ENCODE peak calls at places on chromosomes 16 and 17, in seven cellular contexts. N is trophoblast cell, Z is IMR-90, R is H1, E is neuronal stem cell, W is mesenchymal stem cell, D is mesendoderm. B is an unnamed sample.

GRCh38 chr16:69073181-69073669 is 32.2 kb upstream of the HAS3 start:
- DNase-seq in D (peak), Z (peak), W (peak), R (no peak), N (peak), E (no peak), B (no peak)

GRCh38 chr16:24685539-24686432 is 43.7 kb upstream of the TNRC6A start:
- DNase-seq in E (peak), Z (peak), R (peak), W (peak), D (peak), N (no peak), B (peak)

GRCh38 chr17:77830816-77831490 is 127.5 kb upstream of the TNRC6C start:
- DNase-seq in N (peak), D (no peak), Z (no peak), E (no peak), R (no peak), W (no peak), B (no peak)

GRCh38 chr17:27578718-27579085 is 52.3 kb upstream of the LGALS9 start:
- DNase-seq in D (peak), W (peak), N (no peak), R (no peak), Z (peak), E (no peak), B (no peak)

GRCh38 chr17:4679652-4680051 is 24.3 kb downstream of the PELP1 start:
- DNase-seq in R (no peak), D (peak), W (peak), E (no peak), Z (peak), N (peak), B (no peak)

GRCh38 chr17:160336-160735 is 21.1 kb downstream of the DOC2B start:
- DNase-seq in E (no peak), N (no peak), R (no peak), Z (no peak), W (no peak), D (no peak), B (no peak)

GRCh38 chr17:74134991-74135390 is 68.5 kb upstream of the RPL38 start:
- DNase-seq in Z (no peak), R (no peak), D (no peak), N (no peak), W (no peak), E (no peak), B (peak)

GRCh38 chr16:89505204-89506112 is 2.7 kb upstream of the SPG7 start:
- DNase-seq in E (no peak), Z (peak), D (no peak), W (peak), R (no peak), N (peak), B (no peak)

GRCh38 chr17:77279448-77280303 is 138.9 kb downstream of the SEC14L1 start:
- DNase-seq in R (no peak), Z (peak), W (peak), D (no peak), E (no peak), N (peak), B (peak)

GRCh38 chr17:43558805-43559160 is 12.6 kb upstream of the ETV4 start:
- DNase-seq in D (no peak), W (no peak), N (no peak), R (no peak), E (no peak), Z (no peak), B (no peak)

GRCh38 chr17:76000016-76000754 is 470 bp upstream of the CDK3 start:
- DNase-seq in E (peak), Z (peak), N (peak), D (peak), W (peak), R (peak), B (peak)

GRCh38 chr17:38585805-38586529 is 19.8 kb downstream of the SRCIN1 start:
- DNase-seq in D (no peak), Z (no peak), N (no peak), R (no peak), E (no peak), W (no peak), B (no peak)

GRCh38 chr17:41512789-41513547 is 5.7 kb downstream of the KRT15 start:
- DNase-seq in E (no peak), Z (no peak), W (no peak), R (no peak), N (no peak), D (no peak), B (no peak)

GRCh38 chr16:81642943-81643342 is 136.1 kb upstream of the PLCG2 start:
- DNase-seq in N (no peak), E (no peak), W (no peak), D (no peak), R (no peak), Z (no peak), B (no peak)

GRCh38 chr17:263773-264172 is 82.3 kb upstream of the DOC2B start:
- DNase-seq in E (no peak), N (no peak), R (peak), W (no peak), D (no peak), Z (no peak), B (no peak)

GRCh38 chr16:51132484-51132883 is 18.6 kb downstream of the SALL1 start:
- DNase-seq in E (no peak), N (no peak), R (no peak), W (no peak), D (peak), Z (no peak), B (no peak)

GRCh38 chr17:46212634-46213435 is 19.6 kb upstream of the KANSL1 start:
- DNase-seq in Z (peak), R (no peak), D (peak), E (peak), W (peak), N (peak), B (peak)

GRCh38 chr16:55391760-55392375 is 67.9 kb downstream of the IRX6 start:
- DNase-seq in W (no peak), E (no peak), D (no peak), N (no peak), Z (no peak), R (no peak), B (no peak)

GRCh38 chr17:58577696-58578095 is 63.3 kb upstream of the MTMR4 start:
- DNase-seq in N (peak), W (peak), E (peak), R (peak), Z (peak), D (peak), B (peak)

GRCh38 chr16:10897134-10897533 is 20.1 kb downstream of the CIITA start:
- DNase-seq in D (no peak), Z (no peak), W (no peak), R (no peak), N (no peak), E (no peak), B (no peak)

GRCh38 chr17:61026818-61027217 is 349.2 kb downstream of the BCAS3 start:
- DNase-seq in R (no peak), W (no peak), E (no peak), Z (no peak), D (no peak), N (no peak), B (no peak)

GRCh38 chr16:8762254-8762653 is 35.2 kb downstream of the TMEM186 start:
- DNase-seq in E (no peak), N (no peak), R (no peak), W (no peak), D (no peak), Z (no peak), B (no peak)

GRCh38 chr16:396605-397004 is 394 bp upstream of the NME4 start:
- DNase-seq in N (no peak), E (no peak), R (peak), D (peak), Z (peak), W (peak), B (peak)

GRCh38 chr17:29090746-29091395 is 47.9 kb downstream of the PIPOX start:
- DNase-seq in Z (no peak), D (no peak), R (no peak), E (no peak), W (no peak), N (no peak), B (no peak)

GRCh38 chr16:63876096-63876495 is 1245.8 kb downstream of the CDH11 start:
- DNase-seq in W (no peak), N (no peak), R (no peak), D (no peak), Z (no peak), E (no peak), B (no peak)

GRCh38 chr17:41301204-41301790 is 1.4 kb downstream of the KRTAP29-1 start:
- DNase-seq in Z (no peak), N (no peak), W (no peak), R (no peak), E (no peak), D (no peak), B (no peak)

GRCh38 chr17:50470451-50470850 is 1.8 kb upstream of the CHAD start:
- DNase-seq in E (no peak), D (no peak), W (no peak), Z (no peak), N (no peak), R (no peak), B (no peak)

GRCh38 chr17:68576137-68576536 is 25.0 kb downstream of the FAM20A start:
- DNase-seq in N (no peak), D (no peak), Z (no peak), W (no peak), R (no peak), E (no peak), B (no peak)

GRCh38 chr17:69853533-69854262 is 221.3 kb upstream of the KCNJ16 start:
- DNase-seq in E (no peak), D (no peak), N (no peak), Z (no peak), W (peak), R (no peak), B (no peak)

GRCh38 chr17:78954684-78955083 is 25.0 kb downstream of the LGALS3BP start:
- DNase-seq in N (no peak), W (no peak), E (no peak), R (no peak), Z (no peak), D (no peak), B (no peak)

GRCh38 chr17:28159924-28160323 is 117.4 kb downstream of the NLK start:
- DNase-seq in N (no peak), R (no peak), D (no peak), W (no peak), E (no peak), Z (no peak), B (no peak)

GRCh38 chr17:28115046-28115445 is 72.6 kb downstream of the NLK start:
- DNase-seq in Z (no peak), W (no peak), D (peak), R (no peak), E (no peak), N (no peak), B (no peak)

GRCh38 chr17:30812218-30813177 is 12.0 kb downstream of the CRLF3 start:
- DNase-seq in E (no peak), N (no peak), Z (peak), W (no peak), R (no peak), D (no peak), B (no peak)

DNA sequence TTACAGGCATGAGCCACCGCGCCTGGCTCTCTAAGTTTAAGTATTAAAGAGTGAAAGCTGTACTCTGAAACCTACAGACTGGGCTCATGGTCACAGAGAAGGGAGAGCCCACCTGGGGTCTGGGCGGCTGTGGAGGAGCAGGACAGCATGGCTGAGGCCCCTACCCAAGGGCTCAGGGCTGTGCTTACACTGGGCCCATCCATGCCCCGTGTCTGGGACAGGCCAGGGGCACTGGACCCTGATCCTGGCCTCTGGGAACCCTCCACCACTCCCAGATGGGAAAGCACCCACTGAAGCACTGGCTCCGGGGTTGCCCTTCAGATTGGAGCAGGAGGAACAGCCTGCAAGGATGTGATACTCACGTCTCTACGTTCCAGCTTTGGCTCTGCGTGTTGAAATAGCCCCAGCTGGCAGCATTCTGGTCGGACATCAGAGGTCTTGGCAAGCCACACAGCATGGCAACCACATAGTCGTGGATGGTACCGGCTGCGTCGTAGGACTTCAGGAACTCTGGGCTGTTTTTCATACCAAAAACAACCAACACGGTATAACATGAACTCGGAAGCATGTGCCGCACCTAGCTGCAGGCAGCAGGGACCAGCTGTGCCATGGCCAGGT is 13.0 kb downstream of the SHPK start:
- DNase-seq in D (no peak), Z (no peak), R (no peak), N (no peak), W (no peak), E (no peak), B (no peak)
- H4K8ac ChIP-seq in D (no peak), Z (no peak), R (no peak), N (no peak), W (no peak), E (no peak), B (no peak)

GRCh38 chr16:1450218-1450617 is 5.9 kb upstream of the CCDC154 start:
- DNase-seq in E (no peak), R (peak), W (no peak), Z (no peak), N (no peak), D (no peak), B (no peak)
- H2AK5ac ChIP-seq in E (no peak), R (no peak), W (no peak), Z (no peak), N (no peak), D (no peak), B (no peak)

DNA sequence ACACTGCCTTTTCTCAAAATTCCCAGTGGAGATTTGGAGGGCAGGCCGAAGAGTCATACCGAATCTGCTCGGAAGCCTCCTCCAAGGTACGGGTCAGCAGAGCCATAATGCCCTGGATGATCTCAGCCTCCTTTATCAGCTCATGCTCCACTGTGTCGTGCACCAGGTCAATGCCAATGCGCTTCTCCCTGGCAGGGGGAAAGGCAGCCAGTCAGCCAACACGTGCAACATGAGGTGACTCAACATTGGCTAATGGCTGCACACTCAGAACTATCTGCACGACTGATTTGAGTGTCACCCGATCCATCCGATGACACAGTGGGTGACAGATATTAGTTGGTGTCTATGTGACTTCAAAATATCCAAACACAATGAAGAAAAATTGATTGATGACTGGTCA is 15.8 kb downstream of the TEKT1 start:
- DNase-seq in R (no peak), W (no peak), N (no peak), D (no peak), E (no peak), Z (no peak), B (no peak)
- H4K8ac ChIP-seq in R (no peak), W (no peak), N (no peak), D (no peak), E (no peak), Z (no peak), B (no peak)

DNA sequence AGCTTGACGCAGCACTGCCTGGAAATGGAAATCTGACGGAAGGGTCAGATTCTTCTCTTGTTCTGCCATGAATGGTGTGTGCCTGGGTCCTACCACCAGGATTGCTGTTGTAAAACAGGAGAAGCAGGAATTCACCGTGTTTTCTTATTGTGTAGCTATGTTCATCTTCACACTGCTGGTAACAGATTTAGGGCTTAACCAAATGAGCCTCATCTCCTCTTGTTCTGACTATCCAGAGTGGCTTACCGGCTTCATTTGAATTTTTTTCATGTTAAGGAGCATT is 97.3 kb upstream of the CHMP6 start:
- DNase-seq in R (no peak), D (no peak), N (no peak), E (no peak), Z (no peak), W (no peak), B (no peak)
- H2AK5ac ChIP-seq in R (no peak), D (no peak), N (no peak), E (no peak), Z (peak), W (no peak), B (no peak)

DNA sequence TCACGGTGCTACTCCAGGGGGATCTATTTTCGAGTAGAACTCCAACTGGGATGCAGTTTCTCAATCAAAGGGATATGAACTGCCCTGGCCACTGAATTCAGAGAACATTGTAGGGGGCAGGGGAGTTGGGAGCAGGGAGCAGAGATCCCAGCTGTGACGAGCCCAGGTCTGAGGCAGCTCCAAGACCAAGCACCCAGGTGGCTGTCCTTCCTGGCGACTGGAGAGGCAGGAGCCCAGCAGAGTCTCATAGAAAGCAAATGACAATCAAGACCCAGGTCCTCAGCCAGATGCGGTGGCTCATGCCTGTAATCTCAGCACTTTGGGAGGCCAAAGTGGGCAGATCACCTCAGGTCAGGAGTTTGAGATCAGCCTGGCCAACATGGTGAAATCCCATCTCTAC is 60.1 kb downstream of the TK2 start:
- DNase-seq in D (no peak), R (no peak), N (no peak), E (no peak), W (no peak), Z (no peak), B (no peak)
- H4K8ac ChIP-seq in D (no peak), R (no peak), N (no peak), E (no peak), W (no peak), Z (no peak), B (no peak)

DNA sequence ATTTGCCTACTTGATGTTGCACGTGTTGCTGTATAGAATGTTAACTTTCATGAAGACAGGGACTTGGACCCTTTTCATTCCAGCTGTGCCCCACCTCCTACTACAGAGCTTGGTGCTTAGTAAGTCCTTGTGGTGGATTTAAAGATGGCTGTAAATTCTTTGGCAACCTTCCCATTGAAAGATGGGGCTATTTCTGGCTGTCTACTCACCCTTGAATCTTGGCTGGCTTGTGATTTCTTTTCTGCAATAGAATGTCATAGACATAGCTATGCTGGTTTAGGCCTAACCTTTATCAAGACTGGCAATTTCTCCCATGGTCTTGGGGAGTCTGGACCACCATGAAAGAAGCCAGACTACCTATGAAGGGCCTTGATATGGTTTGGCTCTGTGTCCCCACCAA is 59.0 kb downstream of the ACSM2A start:
- DNase-seq in Z (no peak), R (no peak), D (no peak), W (no peak), E (no peak), N (no peak), B (no peak)
- H2AK5ac ChIP-seq in Z (no peak), R (no peak), D (no peak), W (no peak), E (no peak), N (no peak), B (no peak)

DNA sequence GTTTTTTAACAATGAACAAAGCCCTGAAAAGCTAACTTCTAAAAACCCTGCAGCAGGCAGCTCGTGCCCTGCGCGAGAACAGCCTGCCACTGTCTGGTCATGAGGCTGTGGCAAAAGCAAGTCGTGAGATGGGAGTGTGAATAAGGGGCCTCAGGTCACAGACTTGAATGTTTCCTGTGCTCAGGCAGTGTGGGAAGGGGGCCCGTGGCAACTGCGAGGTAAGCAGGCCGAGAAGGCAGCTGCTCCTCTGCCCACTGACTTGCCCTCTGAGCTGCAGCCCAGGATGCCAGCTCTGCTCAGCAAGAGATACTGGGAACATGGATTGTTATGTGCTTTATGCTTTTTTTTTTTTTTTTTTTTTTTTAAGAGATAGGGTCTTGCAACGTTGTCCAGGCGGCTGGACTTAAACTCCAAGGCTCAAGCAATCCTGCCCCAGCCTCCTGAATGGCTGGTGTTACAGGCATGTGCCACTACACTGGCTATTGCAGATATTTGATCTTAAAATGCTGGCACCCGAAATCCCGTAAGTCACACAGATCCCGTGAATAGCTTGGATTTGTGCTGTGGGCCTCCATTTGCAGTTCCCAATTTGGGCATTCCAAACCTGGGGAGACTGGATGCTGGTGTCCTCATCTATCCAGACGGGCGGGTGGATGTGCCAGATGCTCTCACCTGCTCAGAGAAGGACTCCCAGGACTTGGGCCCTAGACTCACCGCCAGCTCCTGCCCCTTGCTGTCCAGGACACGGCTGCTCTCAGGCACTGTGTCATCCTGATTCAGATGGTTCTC is 44.0 kb downstream of the UBN1 start:
- DNase-seq in E (no peak), Z (no peak), W (no peak), N (no peak), R (no peak), D (no peak), B (no peak)
- H4K8ac ChIP-seq in E (no peak), Z (no peak), W (no peak), N (no peak), R (no peak), D (no peak), B (no peak)

GRCh38 chr16:22139732-22140131 is 22.6 kb upstream of the SDR42E2 start:
- DNase-seq in N (no peak), D (no peak), W (no peak), E (no peak), R (no peak), Z (no peak), B (no peak)
- H2AK5ac ChIP-seq in N (no peak), D (no peak), W (no peak), E (no peak), R (no peak), Z (no peak), B (no peak)

GRCh38 chr17:55478971-55479370 is 32.3 kb downstream of the SMIM36 start:
- DNase-seq in R (no peak), E (no peak), W (peak), N (peak), D (peak), Z (no peak), B (no peak)
- H4K8ac ChIP-seq in R (no peak), E (no peak), W (no peak), N (no peak), D (no peak), Z (no peak), B (no peak)

B was measured in H9.